ENCODE peak calls at places on chromosomes 13 and 19, in nine cellular contexts. F, I, R, Y, N, E, W, V and Q are unnamed samples.

GRCh38 chr13:32804673-32805260 is 211.5 kb upstream of the KL start:
- DNase-seq in E (no peak), N (no peak), Y (no peak), V (peak), I (no peak), F (no peak), R (no peak), W (no peak), Q (no peak)

GRCh38 chr19:49362048-49362925 is at the start of gene TEAD2:
- DNase-seq in R (peak), V (peak), W (peak), N (peak), Y (peak), F (peak), I (peak), E (peak), Q (no peak)

GRCh38 chr13:18992791-18993190 is 188.8 kb downstream of the TUBA3C start:
- DNase-seq in R (peak), W (no peak), F (no peak), Y (no peak), N (no peak), E (no peak), I (no peak), V (no peak), Q (no peak)

GRCh38 chr13:108437496-108437895 is 168.0 kb downstream of the TNFSF13B start:
- DNase-seq in V (peak), N (no peak), W (no peak), I (peak), R (no peak), Y (no peak), F (no peak), E (no peak), Q (no peak)

GRCh38 chr13:24149306-24150032 is 11.1 kb upstream of the SPATA13 start:
- DNase-seq in I (no peak), E (no peak), W (no peak), F (no peak), Y (no peak), R (no peak), V (peak), N (no peak), Q (no peak)

GRCh38 chr13:107581009-107581408 is 634.3 kb downstream of the LIG4 start:
- DNase-seq in W (no peak), R (no peak), V (no peak), N (no peak), I (no peak), E (no peak), Y (no peak), F (no peak), Q (no peak)

GRCh38 chr13:26015276-26015934 is 36.4 kb downstream of the SHISA2 start:
- DNase-seq in F (no peak), W (no peak), R (no peak), Y (no peak), I (no peak), V (no peak), N (no peak), E (no peak), Q (no peak)

GRCh38 chr19:6000228-6000847 is 22.4 kb upstream of the RANBP3 start:
- DNase-seq in W (no peak), R (no peak), V (no peak), E (no peak), N (no peak), Y (no peak), I (no peak), F (no peak), Q (no peak)

GRCh38 chr19:32040246-32040645 is 305.2 kb upstream of the ZNF507 start:
- DNase-seq in N (peak), F (no peak), E (no peak), Y (no peak), R (no peak), W (no peak), V (no peak), I (no peak), Q (no peak)

GRCh38 chr13:78742659-78743058 is 83.7 kb upstream of the OBI1 start:
- DNase-seq in Y (no peak), R (no peak), N (peak), E (no peak), F (no peak), W (no peak), I (no peak), V (no peak), Q (no peak)

GRCh38 chr19:56769650-56770049 is 70.9 kb downstream of the PEG3 start:
- DNase-seq in W (no peak), R (no peak), F (no peak), V (no peak), E (no peak), I (no peak), Y (no peak), N (no peak), Q (no peak)

GRCh38 chr13:26185720-26186119 is 36.4 kb downstream of the RNF6 start:
- DNase-seq in I (no peak), Y (no peak), F (no peak), E (no peak), W (peak), R (no peak), V (no peak), N (no peak), Q (no peak)

GRCh38 chr13:28322256-28322895 is 172.6 kb downstream of the FLT1 start:
- DNase-seq in N (no peak), I (peak), V (no peak), W (no peak), F (no peak), R (no peak), Y (no peak), E (no peak), Q (no peak)

GRCh38 chr19:36665832-36666231 is 805 bp downstream of the ZNF461 start:
- DNase-seq in R (no peak), N (no peak), I (no peak), F (no peak), W (no peak), E (no peak), V (no peak), Y (no peak), Q (no peak)

GRCh38 chr13:113001251-113002140 is 32.5 kb downstream of the MCF2L start:
- DNase-seq in E (no peak), Y (no peak), R (no peak), I (peak), F (peak), W (no peak), N (peak), V (peak), Q (no peak)

DNA sequence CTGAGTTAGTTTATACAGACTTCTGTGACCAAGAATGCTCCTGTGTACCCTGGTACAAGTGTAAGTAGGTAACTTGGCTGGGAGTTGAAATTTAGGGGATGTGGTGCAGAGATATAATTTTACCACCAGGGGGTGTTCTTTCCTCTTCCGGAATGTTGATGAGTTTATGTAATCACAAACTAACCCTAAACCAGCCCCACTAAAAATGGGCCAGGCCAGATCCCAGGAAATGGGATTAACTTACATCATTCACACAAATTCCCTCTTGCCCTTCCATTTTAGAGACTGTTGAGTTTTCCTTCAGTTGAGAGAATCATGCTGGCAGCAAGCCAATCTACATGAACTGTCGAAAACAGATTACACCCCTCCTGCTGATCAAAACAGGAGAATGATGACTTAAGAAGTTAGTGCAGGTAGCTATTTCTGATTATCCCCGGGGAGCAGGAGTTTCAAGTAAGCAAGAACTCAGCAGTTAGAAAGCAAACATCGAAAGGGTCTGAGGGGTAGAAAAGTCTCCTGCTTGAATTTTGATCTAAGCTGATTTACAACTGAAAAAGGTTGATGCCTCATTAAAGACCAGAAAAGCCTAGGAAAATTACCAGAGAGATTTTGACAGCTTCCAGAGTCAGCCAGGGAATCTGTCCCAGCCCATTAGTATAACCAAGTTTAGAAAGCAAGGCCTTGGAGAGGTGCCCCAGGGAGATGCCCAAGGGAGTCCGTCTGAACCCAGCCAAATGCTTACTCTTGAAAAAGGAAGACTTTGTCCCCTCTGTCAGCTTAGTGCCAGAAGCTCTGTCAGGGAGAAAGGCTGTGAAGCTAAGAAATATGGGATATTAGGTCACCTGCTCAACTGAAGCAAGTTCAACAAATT is 32.3 kb upstream of the MED4 start:
- DNase-seq in Y (peak), V (peak), E (peak), N (peak), R (peak), W (peak), F (peak), I (peak), Q (peak)
- H3K4me3 ChIP-seq in Y (no peak), V (no peak), E (no peak), N (no peak), R (no peak), W (no peak), F (no peak), I (no peak), Q (no peak)

GRCh38 chr19:9535934-9536333 is 2.5 kb downstream of the ZNF426 start:
- DNase-seq in F (no peak), E (no peak), V (no peak), I (no peak), Y (no peak), R (no peak), N (no peak), W (no peak), Q (no peak)
- H3K4me3 ChIP-seq in F (no peak), E (no peak), V (no peak), I (no peak), Y (no peak), R (no peak), N (no peak), W (no peak), Q (no peak)

DNA sequence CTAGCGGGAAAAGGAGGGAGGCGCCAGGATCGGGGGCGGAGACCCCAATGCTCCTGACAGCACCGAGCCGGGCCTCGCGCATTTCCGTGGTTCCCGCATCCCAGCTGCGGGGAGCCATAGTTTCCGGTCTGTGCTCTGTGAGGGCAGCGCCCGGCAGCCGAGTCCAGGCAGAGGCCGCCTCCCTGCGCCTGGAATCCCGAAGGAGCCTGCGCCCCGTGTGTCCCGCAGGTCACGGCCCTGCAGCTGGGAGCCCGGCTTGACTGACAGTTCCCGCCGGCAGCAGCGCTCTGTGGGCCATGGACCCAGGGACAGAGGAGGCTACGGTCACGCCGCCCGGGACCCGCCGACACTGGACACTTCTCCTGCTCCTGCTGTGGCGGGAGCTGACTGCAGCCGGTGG is 74.6 kb upstream of the C13orf46 start:
- DNase-seq in Y (no peak), I (no peak), R (no peak), W (no peak), N (no peak), V (no peak), E (no peak), F (no peak), Q (no peak)
- H3K4me3 ChIP-seq in Y (no peak), I (no peak), R (no peak), W (no peak), N (no peak), V (no peak), E (no peak), F (no peak), Q (no peak)

GRCh38 chr13:20943519-20944012 is 41.0 kb upstream of the XPO4 start:
- DNase-seq in R (peak), V (peak), I (peak), Y (peak), N (peak), F (peak), E (peak), W (peak), Q (peak)

GRCh38 chr13:20940083-20940482 is 37.5 kb upstream of the XPO4 start:
- DNase-seq in W (no peak), V (peak), R (no peak), I (no peak), Y (no peak), E (no peak), F (no peak), N (no peak), Q (no peak)

GRCh38 chr13:20942938-20943518 is 40.5 kb upstream of the XPO4 start:
- DNase-seq in F (no peak), N (no peak), V (no peak), W (no peak), I (no peak), R (no peak), E (no peak), Y (no peak), Q (no peak)

GRCh38 chr13:20945952-20946383 is 43.4 kb upstream of the XPO4 start:
- DNase-seq in Y (no peak), F (no peak), V (peak), I (no peak), W (no peak), E (peak), N (peak), R (peak), Q (no peak)
- H3K4me3 ChIP-seq in Y (no peak), F (no peak), V (peak), I (peak), W (no peak), E (peak), N (no peak), R (peak), Q (no peak)